ENCODE peak calls at places on chromosome 11, in four cellular contexts. One of them, this sample, is unnamed.

GRCh38 chr11:80873309-80873999 is 1432.6 kb upstream of the TENM4 start:
- DNase-seq in AG09319: no peak
- DNase-seq in stimulated activated CD8-positive, alpha-beta memory T cell treated with anti-CD3 and anti-CD28 coated beads, Interleukin-15, amount 100 ng/mL, for 24 hours: no peak
- DNase-seq in NCI-H1436: no peak
- DNase-seq in this sample: no peak

GRCh38 chr11:76752321-76753175 is 30.6 kb upstream of the TSKU start:
- DNase-seq in AG09319: peak
- DNase-seq in NCI-H1436: no peak
- DNase-seq in stimulated activated CD8-positive, alpha-beta memory T cell treated with anti-CD3 and anti-CD28 coated beads, Interleukin-15, amount 100 ng/mL, for 24 hours: no peak
- DNase-seq in this sample: peak

GRCh38 chr11:61021661-61022212 is 50.3 kb downstream of the CD6 start:
- DNase-seq in stimulated activated CD8-positive, alpha-beta memory T cell treated with anti-CD3 and anti-CD28 coated beads, Interleukin-15, amount 100 ng/mL, for 24 hours: peak
- DNase-seq in NCI-H1436: peak
- DNase-seq in AG09319: no peak
- DNase-seq in this sample: peak

GRCh38 chr11:35862666-35863065 is 81.2 kb upstream of the LDLRAD3 start:
- DNase-seq in stimulated activated CD8-positive, alpha-beta memory T cell treated with anti-CD3 and anti-CD28 coated beads, Interleukin-15, amount 100 ng/mL, for 24 hours: no peak
- DNase-seq in AG09319: no peak
- DNase-seq in NCI-H1436: no peak
- DNase-seq in this sample: no peak

GRCh38 chr11:56885182-56885581 is 103.5 kb upstream of the OR5AK2 start:
- DNase-seq in NCI-H1436: no peak
- DNase-seq in stimulated activated CD8-positive, alpha-beta memory T cell treated with anti-CD3 and anti-CD28 coated beads, Interleukin-15, amount 100 ng/mL, for 24 hours: no peak
- DNase-seq in AG09319: no peak
- DNase-seq in this sample: no peak

GRCh38 chr11:97751952-97752351 is 1268.8 kb upstream of the CNTN5 start:
- DNase-seq in stimulated activated CD8-positive, alpha-beta memory T cell treated with anti-CD3 and anti-CD28 coated beads, Interleukin-15, amount 100 ng/mL, for 24 hours: no peak
- DNase-seq in AG09319: no peak
- DNase-seq in NCI-H1436: no peak
- DNase-seq in this sample: no peak

GRCh38 chr11:64052938-64053622 is 17.3 kb downstream of the FLRT1 start:
- DNase-seq in NCI-H1436: no peak
- DNase-seq in stimulated activated CD8-positive, alpha-beta memory T cell treated with anti-CD3 and anti-CD28 coated beads, Interleukin-15, amount 100 ng/mL, for 24 hours: no peak
- DNase-seq in AG09319: no peak
- DNase-seq in this sample: no peak

GRCh38 chr11:117720061-117720511 is 76.9 kb downstream of the DSCAML1 start:
- DNase-seq in NCI-H1436: peak
- DNase-seq in AG09319: no peak
- DNase-seq in stimulated activated CD8-positive, alpha-beta memory T cell treated with anti-CD3 and anti-CD28 coated beads, Interleukin-15, amount 100 ng/mL, for 24 hours: no peak
- DNase-seq in this sample: no peak

GRCh38 chr11:114059278-114059983 is at the start of gene ZBTB16:
- DNase-seq in stimulated activated CD8-positive, alpha-beta memory T cell treated with anti-CD3 and anti-CD28 coated beads, Interleukin-15, amount 100 ng/mL, for 24 hours: no peak
- DNase-seq in NCI-H1436: peak
- DNase-seq in AG09319: no peak
- DNase-seq in this sample: peak

GRCh38 chr11:64753019-64753379 is 6.8 kb downstream of the PYGM start:
- DNase-seq in stimulated activated CD8-positive, alpha-beta memory T cell treated with anti-CD3 and anti-CD28 coated beads, Interleukin-15, amount 100 ng/mL, for 24 hours: no peak
- DNase-seq in AG09319: no peak
- DNase-seq in NCI-H1436: no peak
- DNase-seq in this sample: no peak

GRCh38 chr11:123137496-123138270 is 57.4 kb downstream of the CLMP start:
- DNase-seq in stimulated activated CD8-positive, alpha-beta memory T cell treated with anti-CD3 and anti-CD28 coated beads, Interleukin-15, amount 100 ng/mL, for 24 hours: no peak
- DNase-seq in AG09319: peak
- DNase-seq in NCI-H1436: no peak
- DNase-seq in this sample: peak

GRCh38 chr11:76135491-76135890 is 70.8 kb downstream of the WNT11 start:
- DNase-seq in NCI-H1436: no peak
- DNase-seq in AG09319: no peak
- DNase-seq in stimulated activated CD8-positive, alpha-beta memory T cell treated with anti-CD3 and anti-CD28 coated beads, Interleukin-15, amount 100 ng/mL, for 24 hours: no peak
- DNase-seq in this sample: no peak

GRCh38 chr11:103338621-103339484 is 229.6 kb downstream of the DYNC2H1 start:
- DNase-seq in stimulated activated CD8-positive, alpha-beta memory T cell treated with anti-CD3 and anti-CD28 coated beads, Interleukin-15, amount 100 ng/mL, for 24 hours: no peak
- DNase-seq in NCI-H1436: no peak
- DNase-seq in AG09319: no peak
- DNase-seq in this sample: no peak

GRCh38 chr11:87529486-87529885 is 491.8 kb downstream of the TMEM135 start:
- DNase-seq in AG09319: no peak
- DNase-seq in NCI-H1436: no peak
- DNase-seq in stimulated activated CD8-positive, alpha-beta memory T cell treated with anti-CD3 and anti-CD28 coated beads, Interleukin-15, amount 100 ng/mL, for 24 hours: no peak
- DNase-seq in this sample: no peak

GRCh38 chr11:16844268-16844667 is 105.8 kb downstream of the C11orf58 start:
- DNase-seq in stimulated activated CD8-positive, alpha-beta memory T cell treated with anti-CD3 and anti-CD28 coated beads, Interleukin-15, amount 100 ng/mL, for 24 hours: no peak
- DNase-seq in AG09319: no peak
- DNase-seq in NCI-H1436: no peak
- DNase-seq in this sample: no peak

GRCh38 chr11:74636633-74637184 is 44.3 kb downstream of the POLD3 start:
- DNase-seq in NCI-H1436: no peak
- DNase-seq in AG09319: peak
- DNase-seq in stimulated activated CD8-positive, alpha-beta memory T cell treated with anti-CD3 and anti-CD28 coated beads, Interleukin-15, amount 100 ng/mL, for 24 hours: no peak
- DNase-seq in this sample: no peak

GRCh38 chr11:33869511-33870422 is 22.1 kb downstream of the LMO2 start:
- DNase-seq in stimulated activated CD8-positive, alpha-beta memory T cell treated with anti-CD3 and anti-CD28 coated beads, Interleukin-15, amount 100 ng/mL, for 24 hours: no peak
- DNase-seq in AG09319: no peak
- DNase-seq in NCI-H1436: peak
- DNase-seq in this sample: peak

GRCh38 chr11:66288138-66288865 is 641 bp downstream of the YIF1A start:
- DNase-seq in NCI-H1436: no peak
- DNase-seq in AG09319: no peak
- DNase-seq in stimulated activated CD8-positive, alpha-beta memory T cell treated with anti-CD3 and anti-CD28 coated beads, Interleukin-15, amount 100 ng/mL, for 24 hours: no peak
- DNase-seq in this sample: no peak

GRCh38 chr11:74984730-74985129 is 4.0 kb upstream of the NEU3 start:
- DNase-seq in stimulated activated CD8-positive, alpha-beta memory T cell treated with anti-CD3 and anti-CD28 coated beads, Interleukin-15, amount 100 ng/mL, for 24 hours: no peak
- DNase-seq in AG09319: no peak
- DNase-seq in NCI-H1436: no peak
- DNase-seq in this sample: no peak

GRCh38 chr11:79026803-79027445 is 413.9 kb downstream of the TENM4 start:
- DNase-seq in stimulated activated CD8-positive, alpha-beta memory T cell treated with anti-CD3 and anti-CD28 coated beads, Interleukin-15, amount 100 ng/mL, for 24 hours: no peak
- DNase-seq in AG09319: no peak
- DNase-seq in NCI-H1436: no peak
- DNase-seq in this sample: no peak

GRCh38 chr11:105783216-105783615 is 173.3 kb downstream of the GRIA4 start:
- DNase-seq in stimulated activated CD8-positive, alpha-beta memory T cell treated with anti-CD3 and anti-CD28 coated beads, Interleukin-15, amount 100 ng/mL, for 24 hours: no peak
- DNase-seq in AG09319: no peak
- DNase-seq in NCI-H1436: no peak
- DNase-seq in this sample: no peak

GRCh38 chr11:14894657-14895598 is 2.9 kb upstream of the CYP2R1 start:
- DNase-seq in stimulated activated CD8-positive, alpha-beta memory T cell treated with anti-CD3 and anti-CD28 coated beads, Interleukin-15, amount 100 ng/mL, for 24 hours: no peak
- DNase-seq in NCI-H1436: peak
- DNase-seq in AG09319: peak
- DNase-seq in this sample: peak

GRCh38 chr11:35944503-35945136 is 758 bp downstream of the LDLRAD3 start:
- DNase-seq in NCI-H1436: no peak
- DNase-seq in stimulated activated CD8-positive, alpha-beta memory T cell treated with anti-CD3 and anti-CD28 coated beads, Interleukin-15, amount 100 ng/mL, for 24 hours: no peak
- DNase-seq in AG09319: no peak
- DNase-seq in this sample: peak

GRCh38 chr11:95501761-95502266 is 270.8 kb upstream of the SESN3 start:
- DNase-seq in NCI-H1436: no peak
- DNase-seq in AG09319: no peak
- DNase-seq in stimulated activated CD8-positive, alpha-beta memory T cell treated with anti-CD3 and anti-CD28 coated beads, Interleukin-15, amount 100 ng/mL, for 24 hours: no peak
- DNase-seq in this sample: no peak

GRCh38 chr11:128279861-128280260 is 307.5 kb downstream of the ETS1 start:
- DNase-seq in NCI-H1436: no peak
- DNase-seq in AG09319: no peak
- DNase-seq in stimulated activated CD8-positive, alpha-beta memory T cell treated with anti-CD3 and anti-CD28 coated beads, Interleukin-15, amount 100 ng/mL, for 24 hours: no peak
- DNase-seq in this sample: no peak

GRCh38 chr11:106998126-106998525 is 20.1 kb downstream of the GUCY1A2 start:
- DNase-seq in stimulated activated CD8-positive, alpha-beta memory T cell treated with anti-CD3 and anti-CD28 coated beads, Interleukin-15, amount 100 ng/mL, for 24 hours: no peak
- DNase-seq in NCI-H1436: no peak
- DNase-seq in AG09319: peak
- DNase-seq in this sample: no peak

GRCh38 chr11:128790200-128790599 is 76.9 kb downstream of the KCNJ1 start:
- DNase-seq in AG09319: no peak
- DNase-seq in stimulated activated CD8-positive, alpha-beta memory T cell treated with anti-CD3 and anti-CD28 coated beads, Interleukin-15, amount 100 ng/mL, for 24 hours: no peak
- DNase-seq in NCI-H1436: peak
- DNase-seq in this sample: peak

GRCh38 chr11:126345759-126346585 is 9.5 kb upstream of the ST3GAL4 start:
- DNase-seq in stimulated activated CD8-positive, alpha-beta memory T cell treated with anti-CD3 and anti-CD28 coated beads, Interleukin-15, amount 100 ng/mL, for 24 hours: no peak
- DNase-seq in AG09319: peak
- DNase-seq in NCI-H1436: no peak
- DNase-seq in this sample: peak

This sample was measured in left ventricle myocardium superior.